ENCODE peak calls at places on chromosomes 6 and 20, in nine cellular contexts. F is esophagus squamous epithelium, K is fibroblast of lung, I is lower lobe of right lung, W is fibroblast of pulmonary artery, S is dorsolateral prefrontal cortex, H is lung, Q is AG04450, Y is glutamatergic neuron. N is an unnamed sample.

GRCh38 chr6:122400121-122400450 is 634 bp downstream of the HSF2 start:
- DNase-seq in K (peak), H (no peak), Y (no peak), S (no peak), Q (no peak), I (no peak), F (no peak), W (no peak), N (no peak)

GRCh38 chr6:28922841-28923317 is 906 bp downstream of the TRIM27 start:
- DNase-seq in H (peak), Q (no peak), F (no peak), S (peak), I (no peak), Y (no peak), K (peak), W (peak), N (no peak)

GRCh38 chr6:112939543-112939942 is 592.4 kb downstream of the RFPL4B start:
- DNase-seq in K (peak), H (no peak), Q (no peak), F (no peak), S (no peak), Y (no peak), W (peak), I (no peak), N (no peak)

GRCh38 chr20:1393507-1393882 is 641 bp upstream of the FKBP1A start:
- DNase-seq in K (no peak), Q (no peak), W (no peak), H (peak), I (no peak), S (no peak), Y (no peak), F (no peak), N (peak)

GRCh38 chr6:34200340-34200971 is 36.2 kb upstream of the HMGA1 start:
- DNase-seq in F (no peak), I (no peak), H (no peak), S (no peak), W (no peak), K (no peak), Y (no peak), Q (no peak), N (no peak)

GRCh38 chr6:129730477-129731165 is 20.6 kb upstream of the ARHGAP18 start:
- DNase-seq in W (peak), Y (no peak), I (no peak), Q (no peak), K (no peak), F (no peak), H (no peak), S (no peak), N (no peak)

GRCh38 chr20:50371878-50372769 is 138.1 kb upstream of the PTPN1 start:
- DNase-seq in W (no peak), I (no peak), K (no peak), Q (no peak), H (no peak), F (no peak), Y (no peak), S (no peak), N (no peak)

GRCh38 chr6:46888578-46888977 is 33.2 kb downstream of the ADGRF5 start:
- DNase-seq in Q (no peak), W (peak), F (no peak), K (peak), H (no peak), I (no peak), Y (no peak), S (no peak), N (no peak)

GRCh38 chr20:2005359-2005758 is 11.5 kb upstream of the PDYN start:
- DNase-seq in K (peak), Q (no peak), W (no peak), H (no peak), I (no peak), S (no peak), F (no peak), Y (no peak), N (no peak)

GRCh38 chr6:13971303-13971702 is 46.6 kb downstream of the RNF182 start:
- DNase-seq in W (no peak), I (no peak), Q (no peak), Y (no peak), K (no peak), S (no peak), H (no peak), F (no peak), N (no peak)

GRCh38 chr6:112717401-112717800 is 370.3 kb downstream of the RFPL4B start:
- DNase-seq in I (no peak), W (peak), F (no peak), Q (no peak), K (peak), Y (no peak), H (no peak), S (no peak), N (no peak)

GRCh38 chr6:17865243-17865642 is 122.2 kb downstream of the KIF13A start:
- DNase-seq in I (no peak), S (peak), W (no peak), Y (no peak), F (no peak), H (no peak), Q (no peak), K (peak), N (no peak)

GRCh38 chr6:167479967-167480653 is 155.2 kb downstream of the TTLL2 start:
- DNase-seq in S (no peak), F (no peak), H (no peak), I (no peak), W (no peak), K (no peak), Q (no peak), Y (peak), N (no peak)

GRCh38 chr20:45253260-45253659 is 1.1 kb downstream of the SLPI start:
- DNase-seq in Y (no peak), Q (no peak), W (no peak), H (no peak), I (no peak), F (no peak), K (no peak), S (no peak), N (no peak)

GRCh38 chr20:58718121-58718563 is 25.5 kb downstream of the NPEPL1 start:
- DNase-seq in W (no peak), Q (no peak), S (peak), H (peak), I (no peak), F (no peak), Y (no peak), K (no peak), N (peak)

GRCh38 chr20:49186535-49187329 is 1.4 kb downstream of the STAU1 start:
- DNase-seq in Q (no peak), H (peak), W (peak), F (no peak), I (peak), Y (no peak), K (peak), S (peak), N (peak)

GRCh38 chr6:102068349-102068748 is 674.8 kb downstream of the GRIK2 start:
- DNase-seq in I (no peak), F (no peak), Q (no peak), Y (no peak), W (no peak), S (no peak), H (no peak), K (no peak), N (no peak)
- TF ChIP-seq CTCF in I (no peak), F (no peak), Q (no peak), Y (no peak), W (no peak), S (no peak), H (no peak), K (no peak), N (no peak)

DNA sequence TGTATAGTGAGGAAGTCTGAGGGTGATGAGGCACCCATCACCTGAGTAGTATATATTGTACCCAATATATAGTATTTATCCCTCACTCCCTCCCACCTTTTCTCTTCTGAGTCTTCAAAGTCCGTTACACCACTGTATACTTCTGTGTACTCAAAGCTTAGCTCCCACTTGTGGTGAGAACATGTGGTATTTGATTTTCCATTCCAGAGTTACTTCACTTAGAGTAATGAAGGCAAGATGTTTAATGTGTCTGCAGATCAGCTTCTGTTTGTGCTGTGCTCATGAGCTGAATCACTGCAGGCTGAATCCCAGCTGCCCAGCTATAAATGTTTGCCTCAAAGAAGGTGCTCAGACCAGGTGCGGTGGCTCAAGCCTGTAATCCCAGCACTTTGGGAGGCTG is 139.3 kb upstream of the FOXA2 start:
- DNase-seq in K (no peak), H (no peak), I (no peak), Q (no peak), Y (no peak), F (no peak), S (no peak), W (peak), N (no peak)
- TF ChIP-seq CTCF in K (no peak), H (no peak), I (no peak), Q (no peak), Y (no peak), F (no peak), S (no peak), W (no peak), N (no peak)

DNA sequence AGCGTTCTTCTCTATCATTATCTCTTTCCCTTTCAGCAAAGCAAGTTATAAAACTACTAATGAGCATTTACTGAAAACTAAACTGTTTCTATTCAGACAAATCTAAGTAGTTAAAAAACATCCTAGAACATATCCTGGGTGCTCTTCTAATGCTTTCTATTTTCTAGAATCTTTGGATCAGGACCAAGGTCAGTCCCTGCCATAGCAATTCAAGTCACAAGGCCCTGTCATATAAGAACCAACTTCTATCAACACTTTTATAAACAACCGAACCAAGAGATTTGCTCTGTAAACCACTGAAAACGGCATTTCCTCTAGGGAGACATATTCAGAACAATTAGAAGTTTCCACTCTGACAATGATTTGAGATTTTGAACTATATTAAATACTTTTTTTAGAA is 51.3 kb upstream of the LGSN start:
- DNase-seq in Y (no peak), H (no peak), W (no peak), S (no peak), K (no peak), Q (no peak), F (no peak), I (no peak), N (no peak)
- TF ChIP-seq CTCF in Y (no peak), H (no peak), W (no peak), S (no peak), K (no peak), Q (no peak), F (no peak), I (no peak), N (no peak)

GRCh38 chr6:44131880-44132279 is 4.5 kb downstream of the TMEM63B start:
- DNase-seq in W (no peak), K (no peak), Q (no peak), F (no peak), H (no peak), S (no peak), Y (no peak), I (no peak), N (no peak)

GRCh38 chr6:44133981-44134711 is 6.8 kb downstream of the TMEM63B start:
- DNase-seq in I (no peak), Y (no peak), W (no peak), K (no peak), Q (no peak), F (no peak), H (no peak), S (no peak), N (no peak)

GRCh38 chr6:44132476-44132875 is 5.1 kb downstream of the TMEM63B start:
- DNase-seq in Q (no peak), K (no peak), S (no peak), I (no peak), Y (no peak), F (no peak), H (no peak), W (no peak), N (no peak)

GRCh38 chr6:44135173-44135748 is 7.9 kb downstream of the TMEM63B start:
- DNase-seq in I (no peak), Y (no peak), Q (no peak), W (no peak), S (peak), K (no peak), H (no peak), F (no peak), N (no peak)

DNA sequence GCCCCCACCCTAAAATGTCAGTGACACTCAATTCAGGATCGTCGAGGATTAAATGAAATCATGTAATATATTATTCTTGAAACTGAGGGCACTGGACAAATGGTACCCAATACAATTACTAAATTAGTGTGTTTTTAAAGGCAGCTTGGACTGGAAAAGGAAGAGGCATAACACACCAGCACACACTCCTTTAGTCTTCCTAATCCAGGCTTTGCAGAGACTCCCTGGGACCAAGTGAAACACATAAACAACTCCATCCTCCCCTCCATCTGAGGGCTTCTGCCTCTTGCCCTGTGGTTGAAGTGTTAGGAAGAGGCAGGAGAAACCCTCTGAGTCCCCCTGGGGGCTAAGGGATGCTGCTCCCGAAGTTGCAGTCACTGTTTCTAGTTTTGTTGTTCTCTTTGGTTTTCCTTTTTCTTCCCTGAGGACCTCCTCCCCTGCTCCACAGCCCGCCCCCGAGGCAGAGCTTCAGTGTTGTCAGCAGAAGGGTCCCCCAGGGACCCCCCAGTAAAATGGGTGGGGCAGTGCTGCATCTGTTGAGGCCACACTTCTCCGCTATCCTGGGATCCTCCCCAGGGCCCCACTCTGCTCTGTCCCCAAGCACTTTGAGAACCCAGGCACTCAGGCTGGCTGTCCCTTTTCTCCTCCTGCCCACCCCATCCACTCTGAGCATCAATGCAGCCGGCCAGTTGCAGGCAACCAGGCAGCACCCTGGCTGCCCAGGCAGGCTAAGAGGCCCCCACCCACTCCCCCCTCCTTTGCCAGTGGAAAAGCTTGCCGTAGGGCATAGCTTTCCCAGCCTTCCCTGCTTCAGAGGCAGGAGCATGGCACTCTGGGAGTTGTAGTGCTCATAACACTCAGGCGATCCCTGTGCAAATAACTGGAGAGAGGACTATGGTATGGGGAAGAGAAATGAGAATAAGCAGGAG is 5.9 kb downstream of the TMEM63B start:
- DNase-seq in H (peak), W (peak), K (peak), I (peak), Q (no peak), Y (peak), F (no peak), S (peak), N (no peak)
- TF ChIP-seq CTCF in H (no peak), W (no peak), K (peak), I (no peak), Q (peak), Y (no peak), F (no peak), S (no peak), N (no peak)

DNA sequence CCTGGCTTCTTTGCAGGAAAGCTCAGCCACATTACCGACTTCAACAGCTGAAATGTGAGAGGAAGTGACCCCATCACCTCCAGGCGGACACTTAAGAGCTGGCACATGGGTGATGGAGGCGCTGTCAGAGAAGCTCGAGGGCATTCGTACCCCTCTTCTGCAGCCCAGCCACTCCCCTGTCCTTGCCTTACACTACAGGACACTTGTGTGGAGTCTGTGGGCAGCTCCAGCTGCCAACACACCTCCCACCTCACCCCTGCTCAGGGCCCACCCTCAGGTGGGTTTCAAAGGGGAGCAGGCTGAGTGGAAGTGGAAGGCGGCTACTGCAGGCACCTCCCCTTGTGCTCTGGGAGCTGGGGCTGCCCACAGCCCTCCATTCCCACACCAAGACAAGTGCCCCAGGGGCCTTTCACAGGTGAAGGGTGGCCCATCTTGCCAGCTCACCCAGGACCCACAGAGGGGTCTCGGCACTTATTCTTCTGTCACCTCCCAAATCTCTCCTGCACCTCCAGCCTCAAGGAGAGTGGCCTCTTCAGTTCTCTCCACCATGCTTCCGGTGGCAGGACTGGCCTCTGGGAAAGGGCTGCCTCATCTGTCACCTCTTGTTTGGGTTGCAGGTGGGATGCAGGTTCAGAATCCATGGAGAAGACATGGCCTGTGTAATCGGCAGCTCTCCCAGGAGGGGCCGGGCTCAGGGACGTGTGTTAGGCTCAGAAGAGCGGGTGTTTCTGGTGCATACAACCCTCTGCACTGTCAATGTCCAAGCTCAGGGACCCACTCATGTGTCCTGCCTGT is 49.8 kb downstream of the IRF4 start:
- DNase-seq in I (no peak), Y (no peak), F (no peak), S (no peak), H (no peak), Q (no peak), W (no peak), K (no peak), N (no peak)
- TF ChIP-seq CTCF in I (no peak), Y (no peak), F (no peak), S (no peak), H (no peak), Q (no peak), W (no peak), K (no peak), N (no peak)

GRCh38 chr6:61886608-61887259 is 399.3 kb downstream of the KHDRBS2 start:
- DNase-seq in H (no peak), W (no peak), F (no peak), I (no peak), S (no peak), K (no peak), Q (no peak), Y (no peak), N (no peak)
- TF ChIP-seq CTCF in H (no peak), W (no peak), F (no peak), I (no peak), S (no peak), K (no peak), Q (no peak), Y (no peak), N (no peak)

DNA sequence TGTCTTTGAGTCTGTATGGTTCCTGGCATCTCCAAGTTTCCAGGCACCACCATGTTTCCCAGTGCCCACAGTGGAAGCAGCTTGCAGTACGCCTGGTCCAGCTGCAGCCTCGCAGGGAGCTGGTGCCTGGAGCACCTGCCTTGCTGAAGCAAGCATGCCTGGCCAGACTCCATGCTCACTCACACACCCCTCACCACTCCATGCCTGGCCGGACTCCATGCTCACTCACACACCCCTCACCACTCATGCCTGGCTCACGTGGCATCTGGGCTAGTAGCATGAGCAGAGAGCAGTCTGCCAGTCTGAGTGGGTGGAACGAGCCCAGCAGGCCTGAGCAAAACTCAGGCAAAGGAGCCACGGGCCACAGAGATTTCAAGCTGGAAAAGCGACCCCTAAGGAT is 214.3 kb downstream of the TFAP2C start:
- DNase-seq in Y (no peak), K (no peak), Q (no peak), H (peak), S (no peak), F (no peak), I (peak), W (no peak), N (no peak)
- TF ChIP-seq CTCF in Y (no peak), K (no peak), Q (no peak), H (no peak), S (no peak), F (no peak), I (no peak), W (no peak), N (no peak)

DNA sequence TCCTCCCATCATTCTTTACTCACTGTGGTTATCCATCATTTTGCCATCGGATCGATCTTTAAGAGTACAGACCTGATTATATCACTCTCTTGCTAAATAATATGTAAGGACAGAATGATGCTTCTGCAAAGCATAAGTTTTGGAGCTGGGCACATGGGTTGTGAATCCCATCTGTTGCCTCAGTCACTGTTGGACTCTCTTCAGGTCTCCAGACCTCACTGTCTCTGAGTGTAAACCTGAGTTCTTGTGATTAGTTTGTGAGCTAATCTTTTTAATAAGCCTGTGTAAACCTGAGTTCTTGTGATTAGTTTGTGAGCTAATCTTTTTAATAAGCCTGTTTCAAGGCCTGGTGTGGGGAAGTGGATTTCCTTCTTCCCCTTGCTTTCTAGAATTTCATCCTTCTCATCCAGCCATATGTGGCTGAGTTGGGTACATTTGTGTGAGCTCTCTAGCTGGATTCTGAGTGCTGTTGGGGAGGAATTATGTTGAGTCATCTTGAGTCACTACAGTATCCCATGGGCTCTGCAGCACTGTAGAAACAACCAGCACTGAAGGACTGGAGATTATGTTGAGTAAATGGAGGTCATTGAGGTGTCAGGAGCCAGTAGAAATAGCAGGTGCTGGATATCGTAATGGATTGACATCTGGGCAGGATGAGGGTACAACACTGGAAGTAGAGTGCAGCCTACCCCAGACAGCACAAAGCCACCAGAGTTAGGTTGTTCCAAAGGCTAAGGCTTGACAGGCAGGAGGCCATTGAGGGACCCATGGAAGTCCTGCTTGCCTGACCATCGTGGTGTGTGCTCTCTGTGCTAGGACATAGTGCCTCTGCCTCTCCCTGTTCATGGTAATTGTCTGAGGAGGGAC is 52.4 kb downstream of the SCAND1 start:
- DNase-seq in I (no peak), K (peak), W (peak), F (no peak), H (no peak), S (no peak), Y (no peak), Q (peak), N (no peak)
- TF ChIP-seq CTCF in I (no peak), K (no peak), W (no peak), F (no peak), H (no peak), S (no peak), Y (no peak), Q (no peak), N (no peak)